ENCODE peak calls at places on chromosome 1, in four cellular contexts. L is H1, I is HepG2, J is K562. C is an unnamed sample.

GRCh38 chr1:171389176-171389575 is 75.2 kb downstream of the FMO4 start:
- DNase-seq in J (no peak), L (no peak), I (no peak), C (no peak)

GRCh38 chr1:92136316-92136715 is 56.2 kb downstream of the BTBD8 start:
- DNase-seq in J (no peak), I (no peak), L (no peak), C (no peak)

GRCh38 chr1:180151508-180151907 is 3.2 kb upstream of the QSOX1 start:
- DNase-seq in I (no peak), L (no peak), J (no peak), C (peak)

GRCh38 chr1:93676424-93676823 is 5.2 kb downstream of the BCAR3 start:
- DNase-seq in J (no peak), L (no peak), I (no peak), C (no peak)

GRCh38 chr1:202811296-202812175 is 782 bp downstream of the PCAT6 start:
- DNase-seq in J (peak), I (peak), L (no peak), C (no peak)

GRCh38 chr1:205565799-205566198 is 61.3 kb downstream of the CDK18 start:
- DNase-seq in J (no peak), L (no peak), I (no peak), C (no peak)

GRCh38 chr1:47508900-47509488 is 71.2 kb downstream of the FOXD2 start:
- DNase-seq in L (no peak), J (no peak), I (no peak), C (no peak)

GRCh38 chr1:207844374-207844773 is 66.6 kb downstream of the CD34 start:
- DNase-seq in L (no peak), I (no peak), J (no peak), C (no peak)

GRCh38 chr1:213409971-213410370 is 358.9 kb downstream of the RPS6KC1 start:
- DNase-seq in I (no peak), J (no peak), L (no peak), C (no peak)

GRCh38 chr1:68149110-68149798 is 83.1 kb downstream of the WLS start:
- DNase-seq in I (no peak), L (no peak), J (no peak), C (no peak)

GRCh38 chr1:47763456-47764171 is 233.6 kb downstream of the TRABD2B start:
- DNase-seq in J (no peak), L (no peak), I (no peak), C (no peak)

GRCh38 chr1:16207318-16208269 is 4.9 kb downstream of the ARHGEF19 start:
- DNase-seq in L (no peak), I (no peak), J (peak), C (no peak)

GRCh38 chr1:30900931-30901560 is 7.5 kb downstream of the SDC3 start:
- DNase-seq in J (no peak), I (no peak), L (no peak), C (no peak)

GRCh38 chr1:28156821-28157220 is 19.7 kb downstream of the PTAFR start:
- DNase-seq in J (no peak), L (no peak), I (no peak), C (no peak)

GRCh38 chr1:66300986-66301451 is 232.9 kb upstream of the SGIP1 start:
- DNase-seq in L (no peak), J (no peak), I (no peak), C (no peak)

GRCh38 chr1:153490272-153491051 is 30.0 kb upstream of the S100A7 start:
- DNase-seq in L (no peak), I (no peak), J (no peak), C (peak)

GRCh38 chr1:77882411-77882810 is 6.0 kb upstream of the NEXN start:
- DNase-seq in L (no peak), I (no peak), J (no peak), C (no peak)

GRCh38 chr1:200979574-200980451 is 43.7 kb downstream of the KIF21B start:
- DNase-seq in J (peak), I (peak), L (peak), C (peak)

GRCh38 chr1:153778051-153778823 is 3.0 kb downstream of the SLC27A3 start:
- DNase-seq in L (no peak), I (no peak), J (no peak), C (no peak)

GRCh38 chr1:55813619-55814018 is 598.5 kb upstream of the USP24 start:
- DNase-seq in J (no peak), L (no peak), I (peak), C (peak)

GRCh38 chr1:246925997-246926626 is 5.6 kb downstream of the AHCTF1 start:
- DNase-seq in L (no peak), J (no peak), I (no peak), C (no peak)

GRCh38 chr1:246921481-246921880 is 10.3 kb downstream of the AHCTF1 start:
- DNase-seq in I (no peak), L (no peak), J (no peak), C (no peak)

GRCh38 chr1:246919902-246920301 is 11.8 kb downstream of the AHCTF1 start:
- DNase-seq in L (no peak), I (peak), J (no peak), C (no peak)

GRCh38 chr1:246923900-246924299 is 7.8 kb downstream of the AHCTF1 start:
- DNase-seq in I (no peak), L (no peak), J (peak), C (no peak)

DNA sequence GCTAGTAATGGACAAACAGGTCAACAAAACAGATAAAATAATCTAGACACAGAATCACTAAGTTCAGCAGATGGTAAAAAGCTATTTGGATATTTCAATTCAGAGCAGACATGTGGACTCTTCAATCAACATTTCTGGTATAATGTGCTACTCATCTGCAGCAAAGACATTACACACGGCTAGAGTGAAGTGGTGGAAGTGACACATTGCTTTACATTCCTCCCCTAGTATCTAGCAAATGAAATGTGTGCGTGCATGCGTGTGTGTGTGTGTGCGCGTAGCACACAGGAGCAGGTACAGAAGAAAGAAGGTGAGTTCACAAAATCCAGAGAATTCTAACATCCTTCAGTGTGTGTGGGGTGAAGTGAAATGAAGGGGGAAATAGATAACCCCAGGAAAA is 8.3 kb downstream of the AHCTF1 start:
- DNase-seq in J (no peak), I (no peak), L (no peak), C (no peak)
- TF ChIP-seq RNF2 in J (no peak), I (no peak), L (no peak), C (no peak)

DNA sequence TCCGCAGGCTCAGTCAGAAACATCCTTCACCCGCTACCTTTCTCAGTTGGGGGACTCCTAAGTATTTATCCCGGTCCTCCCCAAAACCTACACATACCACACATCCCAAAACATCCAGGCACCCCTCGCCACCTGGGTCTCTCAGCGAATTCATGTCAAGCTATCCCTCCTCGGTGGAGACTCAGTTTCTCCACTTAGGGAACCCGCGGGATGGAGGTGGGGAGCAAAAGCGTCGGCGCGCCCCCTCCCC is 1.2 kb upstream of the ZBTB7B start:
- DNase-seq in I (no peak), L (no peak), J (no peak), C (no peak)
- TF ChIP-seq RNF2 in I (no peak), L (no peak), J (no peak), C (no peak)

DNA sequence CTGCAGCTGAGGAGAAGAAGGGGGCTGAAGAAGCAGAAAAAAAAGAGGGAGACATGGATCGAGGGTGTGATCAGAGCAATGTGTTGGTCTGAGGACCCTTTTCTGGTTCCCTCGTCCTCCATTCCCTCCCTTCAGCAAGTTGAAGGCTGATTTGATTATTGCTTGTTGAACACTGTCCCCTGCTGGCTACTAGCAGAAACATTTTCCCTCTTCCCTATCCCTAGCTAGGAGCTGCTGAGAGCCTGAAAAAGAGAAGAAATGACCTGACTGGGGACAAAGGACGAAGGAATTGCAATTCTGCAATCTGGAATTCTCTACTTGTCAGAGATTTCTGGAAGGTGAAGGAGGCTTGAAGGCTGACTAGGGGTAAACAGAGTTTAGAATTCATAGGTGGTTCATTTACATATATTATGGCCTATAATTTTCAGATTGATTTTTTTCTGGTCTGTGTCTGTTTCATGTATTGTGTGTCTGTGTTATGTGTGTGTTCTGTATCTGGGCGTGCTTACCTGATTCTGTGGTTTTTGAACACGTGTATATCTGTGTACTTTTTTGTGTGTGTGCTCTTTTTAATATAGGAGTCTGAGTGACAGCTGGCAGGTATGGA is 9.8 kb downstream of the NHLH1 start:
- DNase-seq in I (peak), J (peak), L (no peak), C (peak)
- TF ChIP-seq RNF2 in I (no peak), J (no peak), L (no peak), C (no peak)

GRCh38 chr1:88457197-88457596 is 226.9 kb upstream of the PKN2 start:
- DNase-seq in J (no peak), L (no peak), I (no peak), C (no peak)

GRCh38 chr1:88466899-88467580 is 217.0 kb upstream of the PKN2 start:
- DNase-seq in I (no peak), L (no peak), J (no peak), C (no peak)

GRCh38 chr1:88463401-88463800 is 220.7 kb upstream of the PKN2 start:
- DNase-seq in L (no peak), I (no peak), J (no peak), C (no peak)

DNA sequence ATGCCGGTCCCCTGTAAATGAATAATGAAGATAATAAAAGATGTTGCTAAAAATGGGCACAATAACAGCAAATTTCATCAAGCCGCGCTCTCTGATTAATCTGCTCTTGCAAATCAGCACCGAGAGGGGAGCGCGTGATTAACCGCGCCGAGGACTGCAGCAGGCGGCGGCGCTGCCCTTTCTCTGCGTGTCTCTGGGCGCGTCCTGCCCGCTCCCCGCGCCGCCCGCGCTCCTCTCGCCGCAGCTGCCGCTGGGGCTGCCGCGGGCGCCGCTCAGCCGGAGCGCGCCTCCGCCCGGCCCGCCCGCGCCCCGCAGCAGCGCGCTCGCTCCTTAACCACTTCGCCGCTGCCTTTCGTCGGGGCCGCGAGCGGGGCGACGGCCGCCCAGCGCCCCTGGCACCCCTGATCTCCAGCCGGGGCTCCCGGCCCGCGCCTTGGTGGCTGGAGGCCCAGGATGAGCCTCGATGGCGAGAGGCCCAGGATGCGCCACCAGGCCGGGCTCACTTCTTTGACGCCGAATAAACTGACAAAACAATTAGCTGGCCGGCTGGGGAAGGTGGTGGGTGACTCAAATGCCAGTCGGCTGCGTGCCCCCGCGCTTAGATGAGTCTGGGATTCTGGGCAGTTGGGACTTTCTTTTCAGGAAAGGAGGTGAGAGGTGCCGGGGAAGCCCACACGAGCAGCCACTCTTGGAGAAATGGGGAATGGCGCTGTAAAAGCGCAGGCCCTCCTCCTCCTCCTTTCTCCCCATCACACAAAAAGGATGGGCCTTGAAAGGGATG is 221.4 kb upstream of the PKN2 start:
- DNase-seq in J (no peak), I (no peak), L (no peak), C (no peak)
- TF ChIP-seq RNF2 in J (no peak), I (no peak), L (no peak), C (no peak)

DNA sequence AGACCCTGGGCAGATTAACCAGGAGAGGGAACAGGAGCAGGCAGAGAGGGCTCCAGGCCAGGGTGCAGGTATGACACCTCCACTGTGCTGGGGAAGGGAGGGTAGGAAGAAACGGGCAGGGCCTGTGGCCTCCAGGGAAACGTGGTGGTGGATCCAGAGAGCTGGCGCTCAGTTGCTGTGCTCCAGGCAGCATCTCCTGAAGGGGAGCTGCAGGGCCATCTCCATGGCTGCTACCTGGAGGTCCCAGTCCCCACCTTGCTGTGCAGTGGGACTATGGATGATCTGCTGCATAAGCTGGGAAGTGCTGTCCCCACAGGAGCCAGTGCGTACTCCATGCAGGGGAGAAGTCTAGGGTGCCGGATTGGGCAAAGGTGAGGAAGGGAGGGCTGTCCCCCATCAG is 125.9 kb upstream of the RUNX3 start:
- DNase-seq in J (no peak), L (no peak), I (no peak), C (no peak)
- TF ChIP-seq RNF2 in J (no peak), L (no peak), I (no peak), C (no peak)

GRCh38 chr1:85343213-85343611 is 66.8 kb upstream of the BCL10 start:
- DNase-seq in I (no peak), L (no peak), J (no peak), C (no peak)
- TF ChIP-seq RNF2 in I (no peak), L (no peak), J (no peak), C (no peak)

DNA sequence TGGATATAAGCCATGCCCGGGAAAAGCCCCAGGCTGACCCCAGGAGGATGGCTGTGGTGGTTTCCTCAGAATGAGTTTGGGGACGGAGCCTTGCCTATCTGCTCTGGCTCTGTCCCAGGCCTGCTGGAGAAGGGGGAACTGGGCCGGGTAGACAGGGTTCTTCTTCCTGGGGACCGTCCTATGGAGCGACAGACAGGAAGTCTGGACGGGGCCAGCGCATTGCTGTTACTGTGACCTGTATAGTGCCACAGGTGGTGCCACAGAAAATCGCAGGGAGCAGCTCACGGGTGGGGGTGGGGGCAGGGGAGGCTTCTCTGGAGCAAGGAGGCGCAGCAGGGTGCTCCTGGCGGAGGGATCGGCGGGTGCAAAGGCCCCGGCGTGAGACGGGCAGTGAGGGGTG is 36.4 kb downstream of the CFAP74 start:
- DNase-seq in L (no peak), J (no peak), I (no peak), C (no peak)
- TF ChIP-seq RNF2 in L (no peak), J (no peak), I (no peak), C (no peak)

DNA sequence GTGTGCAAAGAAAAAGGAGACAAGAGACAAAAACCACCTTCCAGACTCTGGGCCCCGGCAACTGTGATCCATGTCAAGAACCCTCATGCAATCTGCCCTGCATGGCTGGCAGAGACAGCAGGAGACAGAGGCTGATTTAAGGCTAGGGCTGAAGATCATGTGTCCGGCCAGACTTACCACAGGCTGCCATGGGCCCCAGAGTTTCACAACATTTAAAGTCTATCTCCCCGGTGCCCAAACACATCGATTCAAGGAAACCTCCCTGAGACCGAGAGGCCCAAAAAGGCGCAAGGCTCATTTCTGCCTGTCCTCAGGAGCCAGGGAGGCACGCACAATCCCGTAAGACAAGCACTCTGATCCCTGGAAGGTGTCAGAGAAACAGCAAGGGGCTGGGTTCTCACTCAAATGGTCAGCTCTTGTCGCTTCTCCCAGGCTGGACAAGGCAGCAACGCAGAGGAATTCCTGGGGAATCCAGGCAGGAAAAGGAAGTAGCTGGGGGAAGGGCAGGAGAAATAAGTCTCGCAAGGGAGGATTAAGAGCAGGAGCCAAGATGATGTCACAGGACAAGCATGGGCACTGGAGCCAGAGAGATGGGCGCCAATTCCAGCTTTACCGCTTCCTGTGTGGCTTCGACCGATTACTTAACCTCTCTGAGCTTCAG is 70.7 kb downstream of the SSBP3 start:
- DNase-seq in L (no peak), I (no peak), J (no peak), C (no peak)
- TF ChIP-seq RNF2 in L (no peak), I (no peak), J (no peak), C (no peak)